ENCODE peak calls at places on chromosome 10, in five cellular contexts. V is Panc1, C is astrocyte of the spinal cord, P is tibial artery, X is GM23338. W is an unnamed sample.

GRCh38 chr10:46006219-46006618 is 24.2 kb downstream of the NCOA4 start:
- DNase-seq in V (no peak), C (peak), P (no peak), X (no peak), W (no peak)

GRCh38 chr10:72009430-72010081 is 45.4 kb downstream of the CHST3 start:
- DNase-seq in V (no peak), C (peak), P (peak), X (peak), W (no peak)

GRCh38 chr10:89755374-89755773 is 54.0 kb downstream of the KIF20B start:
- DNase-seq in V (no peak), C (no peak), P (no peak), X (no peak), W (no peak)

GRCh38 chr10:8273749-8274148 is 219.3 kb downstream of the GATA3 start:
- DNase-seq in V (no peak), C (no peak), P (no peak), X (no peak), W (no peak)

GRCh38 chr10:88389456-88389855 is 193.7 kb downstream of the RNLS start:
- DNase-seq in V (no peak), C (peak), P (no peak), X (peak), W (peak)

GRCh38 chr10:6224781-6225180 is 22.0 kb downstream of the PFKFB3 start:
- DNase-seq in V (no peak), C (no peak), P (no peak), X (no peak), W (no peak)

GRCh38 chr10:59830601-59831259 is 75.6 kb downstream of the CCDC6 start:
- DNase-seq in V (peak), C (peak), P (no peak), X (peak), W (no peak)

GRCh38 chr10:100043796-100044195 is 34.0 kb upstream of the DNMBP start:
- DNase-seq in V (no peak), C (peak), P (peak), X (no peak), W (no peak)

GRCh38 chr10:24889636-24890035 is 62.8 kb downstream of the PRTFDC1 start:
- DNase-seq in V (no peak), C (no peak), P (no peak), X (no peak), W (no peak)

GRCh38 chr10:3783721-3784432 is 1.1 kb downstream of the KLF6 start:
- DNase-seq in V (no peak), C (peak), P (peak), X (peak), W (no peak)

GRCh38 chr10:82943142-82943541 is 1068.1 kb downstream of the NRG3 start:
- DNase-seq in V (no peak), C (no peak), P (no peak), X (no peak), W (no peak)

GRCh38 chr10:80197972-80198591 is 7.3 kb downstream of the ANXA11 start:
- DNase-seq in V (no peak), C (no peak), P (no peak), X (no peak), W (no peak)

GRCh38 chr10:80194373-80195045 is 10.8 kb downstream of the ANXA11 start:
- DNase-seq in V (no peak), C (no peak), P (no peak), X (peak), W (no peak)

GRCh38 chr10:80196950-80197315 is 8.4 kb downstream of the ANXA11 start:
- DNase-seq in V (no peak), C (no peak), P (no peak), X (no peak), W (no peak)

GRCh38 chr10:80195046-80195574 is 10.2 kb downstream of the ANXA11 start:
- DNase-seq in V (no peak), C (no peak), P (no peak), X (no peak), W (no peak)

DNA sequence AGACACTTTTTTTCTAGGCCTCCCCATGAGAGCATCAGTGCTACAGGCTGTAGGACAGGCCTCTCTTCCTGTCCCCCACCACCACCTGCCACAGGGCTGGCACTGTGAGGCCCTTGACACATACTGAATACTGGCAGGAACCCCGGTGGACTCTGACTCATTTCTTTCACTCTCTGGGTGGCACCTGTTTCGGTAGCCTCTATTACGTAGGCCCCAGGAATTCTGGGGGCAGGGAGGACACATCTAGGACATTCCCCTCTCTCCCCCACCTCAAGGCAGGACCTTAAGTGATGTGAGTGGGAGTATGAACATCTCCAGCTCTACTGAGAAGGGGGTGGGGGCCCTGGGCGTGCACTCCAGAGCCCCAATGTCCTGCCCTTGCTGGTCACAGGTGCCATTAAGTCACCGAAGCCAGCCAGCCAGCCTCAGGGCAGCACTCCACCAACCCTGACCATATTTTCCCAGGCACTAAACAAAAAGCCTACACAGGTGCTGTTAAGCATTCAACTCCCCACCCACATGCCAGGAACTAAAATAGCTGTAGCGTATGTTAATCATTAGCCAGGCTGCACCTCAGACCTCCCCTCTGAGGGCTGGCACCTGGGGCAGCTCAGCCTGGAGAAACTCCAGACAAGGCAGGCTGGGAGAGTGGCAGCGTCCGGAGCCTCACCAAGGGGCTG is 8.9 kb downstream of the ANXA11 start:
- DNase-seq in V (no peak), C (peak), P (peak), X (no peak), W (peak)
- H3K4me3 ChIP-seq in V (no peak), C (no peak), P (peak), X (no peak), W (no peak)

GRCh38 chr10:91163709-91164474 is 56.6 kb upstream of the PCGF5 start:
- DNase-seq in V (no peak), C (peak), P (peak), X (peak), W (no peak)
- TF ChIP-seq CTCF in V (no peak), C (no peak), P (no peak), X (no peak), W (no peak)

GRCh38 chr10:73910401-73910763 is 550 bp upstream of the PLAU start:
- DNase-seq in V (no peak), C (peak), P (no peak), X (no peak), W (no peak)
- H3K4me3 ChIP-seq in V (peak), C (peak), P (peak), X (peak), W (peak)

DNA sequence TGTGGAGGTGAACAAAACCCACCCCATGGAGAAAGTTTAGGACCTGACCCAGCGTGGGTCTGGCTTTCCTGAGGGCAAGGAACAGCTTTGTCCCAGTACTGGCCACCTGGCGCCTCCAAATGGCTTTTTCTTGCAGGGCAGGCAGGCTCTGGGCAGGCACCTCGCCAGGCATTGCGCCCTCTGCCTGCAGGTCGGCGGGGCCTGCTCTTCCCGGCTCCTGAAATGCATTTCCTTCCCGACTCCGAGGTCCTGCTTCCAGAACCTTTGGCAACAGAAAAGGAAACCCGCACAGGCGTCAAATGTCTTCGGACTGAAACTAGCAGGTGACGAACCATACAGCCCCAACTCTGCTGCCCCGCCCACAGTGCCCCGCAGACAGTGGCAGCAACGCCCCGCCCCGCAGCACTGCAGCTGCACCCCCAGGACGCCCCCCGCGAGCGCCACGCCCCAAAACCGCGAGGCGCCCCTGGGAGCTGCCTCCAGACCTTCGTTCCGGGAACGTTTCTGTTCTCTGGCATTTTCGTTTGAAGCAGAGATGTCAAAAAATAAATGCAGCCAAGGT is 65.5 kb downstream of the C10orf143 start:
- DNase-seq in V (no peak), C (no peak), P (peak), X (peak), W (no peak)
- TF ChIP-seq CTCF in V (peak), C (no peak), P (no peak), X (peak), W (peak)

GRCh38 chr10:110228066-110228465 is 20.7 kb downstream of the MXI1 start:
- DNase-seq in V (no peak), C (no peak), P (no peak), X (no peak), W (no peak)
- H3K4me3 ChIP-seq in V (peak), C (no peak), P (peak), X (peak), W (no peak)

GRCh38 chr10:26435852-26436251 is 2.3 kb upstream of the APBB1IP start:
- DNase-seq in V (no peak), C (no peak), P (no peak), X (no peak), W (no peak)

GRCh38 chr10:26439436-26440090 is 1.4 kb downstream of the APBB1IP start:
- DNase-seq in V (no peak), C (no peak), P (no peak), X (no peak), W (no peak)

GRCh38 chr10:26436848-26437247 is 1.3 kb upstream of the APBB1IP start:
- DNase-seq in V (no peak), C (no peak), P (no peak), X (peak), W (no peak)

GRCh38 chr10:26438534-26439269 is 561 bp downstream of the APBB1IP start:
- DNase-seq in V (no peak), C (no peak), P (peak), X (peak), W (peak)

GRCh38 chr10:26437637-26438461 is at the start of gene APBB1IP:
- DNase-seq in V (no peak), C (no peak), P (peak), X (peak), W (peak)
- TF ChIP-seq CTCF in V (no peak), C (no peak), P (no peak), X (no peak), W (no peak)

GRCh38 chr10:75613685-75614587 is 182.5 kb downstream of the LRMDA start:
- DNase-seq in V (no peak), C (no peak), P (no peak), X (no peak), W (no peak)
- H3K4me3 ChIP-seq in V (no peak), C (no peak), P (no peak), X (no peak), W (no peak)

DNA sequence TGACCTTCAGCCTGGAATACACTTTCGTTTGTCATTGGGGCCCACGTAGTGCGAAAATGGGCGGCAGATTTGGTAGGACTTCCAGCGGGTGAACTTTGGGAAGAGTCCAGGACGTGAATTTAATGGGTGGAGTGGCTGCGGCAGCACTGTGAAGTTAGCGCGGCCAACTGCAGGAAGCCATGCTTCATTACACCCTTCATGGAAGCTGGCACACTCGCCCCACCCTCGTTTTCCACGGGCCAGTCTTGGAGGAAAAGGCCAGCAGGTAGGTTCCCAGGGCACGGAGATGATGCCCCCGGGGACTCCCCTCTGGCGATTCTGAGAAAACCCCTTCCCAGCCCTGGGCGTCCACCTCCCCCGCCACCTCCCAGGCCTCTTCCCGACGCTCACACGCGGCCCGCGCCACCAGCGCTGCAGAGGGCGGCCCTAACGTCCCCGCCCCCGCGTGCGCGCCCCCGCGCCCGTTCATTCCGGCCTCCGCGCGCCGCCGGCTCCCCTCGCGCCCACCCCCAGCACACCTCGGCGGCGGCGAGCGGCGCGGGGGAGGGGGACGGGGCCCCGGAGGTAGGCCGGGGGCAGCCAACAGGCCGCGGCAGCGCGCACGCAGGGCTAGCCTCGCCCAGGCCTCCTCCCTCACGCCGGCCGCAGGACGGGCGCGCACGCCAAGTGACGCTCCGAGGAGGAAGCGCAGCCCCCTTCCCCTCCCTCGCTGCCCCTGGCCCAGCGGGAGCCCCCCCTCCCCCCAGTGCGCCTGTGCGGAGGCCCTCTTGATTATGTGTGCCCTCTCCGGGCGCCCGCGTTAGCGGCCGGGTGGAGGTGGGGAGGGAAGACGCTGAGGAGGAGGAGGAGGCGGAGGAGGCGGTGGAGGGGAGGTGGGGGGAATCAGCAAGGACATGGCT is at the start of gene MLLT10:
- DNase-seq in V (no peak), C (peak), P (peak), X (peak), W (peak)
- TF ChIP-seq CTCF in V (no peak), C (peak), P (peak), X (no peak), W (no peak)